ENCODE peak calls at places on chromosomes 11 and 22, in five cellular contexts. E is activated naive CD8-positive, alpha-beta T cell treated with anti-CD3 and anti-CD28 coated beads, Interleukin-2, amount 50 U/mL, for 24 hours; U is NCI-H1105 treated with DMSO at 0.1 percent for 48 hours; Z is posterior cingulate gyrus; B is AML-193. I is an unnamed sample.

GRCh38 chr11:76203131-76203925 is 3.0 kb downstream of the WNT11 start:
- DNase-seq in U (no peak), B (no peak), E (no peak), Z (no peak), I (no peak)

GRCh38 chr11:2143652-2144548 is 4.7 kb upstream of the IGF2 start:
- DNase-seq in B (no peak), Z (no peak), U (peak), E (peak), I (no peak)

GRCh38 chr11:94068764-94069163 is 47.6 kb downstream of the HEPHL1 start:
- DNase-seq in U (no peak), B (no peak), Z (no peak), E (no peak), I (no peak)

GRCh38 chr11:109939176-109939810 is 153.9 kb upstream of the ZC3H12C start:
- DNase-seq in B (peak), U (peak), Z (no peak), E (no peak), I (no peak)

GRCh38 chr11:24754406-24754805 is 257.6 kb downstream of the LUZP2 start:
- DNase-seq in E (no peak), Z (no peak), U (no peak), B (no peak), I (no peak)

GRCh38 chr11:69882270-69882608 is 63.0 kb upstream of the FGF3 start:
- DNase-seq in Z (peak), E (no peak), B (no peak), U (no peak), I (no peak)

GRCh38 chr11:1084561-1085439 is 10.1 kb downstream of the MUC2 start:
- DNase-seq in Z (peak), B (no peak), U (no peak), E (no peak), I (no peak)

GRCh38 chr11:127789887-127790286 is 789.3 kb upstream of the KIRREL3 start:
- DNase-seq in U (peak), Z (no peak), E (no peak), B (no peak), I (no peak)

GRCh38 chr11:33505140-33505539 is 195.5 kb downstream of the C11orf91 start:
- DNase-seq in B (no peak), E (no peak), Z (no peak), U (no peak), I (no peak)

GRCh38 chr22:45579806-45580702 is 77.4 kb downstream of the FBLN1 start:
- DNase-seq in E (no peak), Z (peak), B (no peak), U (no peak), I (no peak)

GRCh38 chr11:110762596-110762995 is 50.4 kb upstream of the ARHGAP20 start:
- DNase-seq in Z (no peak), E (no peak), U (no peak), B (no peak), I (no peak)